ENCODE peak calls at places on chromosomes 11 and 22, in five cellular contexts. C is MM.1S, B is mesenchymal stem cell, K is fibroblast of lung, A is keratinocyte. U is an unnamed sample. For H3K36me3, the result is how much of the 10 kb centered on the place peaks cover.

GRCh38 chr11:134360050-134360835 is 28.5 kb downstream of the GLB1L2 start:
- DNase-seq in K (peak), C (peak), A (no peak), B (peak), U (peak)

GRCh38 chr11:77411238-77411637 is 62.7 kb downstream of the PAK1 start:
- DNase-seq in C (peak), A (no peak), K (peak), B (peak), U (peak)

GRCh38 chr11:112163875-112164521 is at the start of gene IL18:
- DNase-seq in C (no peak), K (peak), A (no peak), B (peak), U (no peak)

GRCh38 chr11:112620621-112621394 is 340.4 kb upstream of the NCAM1 start:
- DNase-seq in K (peak), B (peak), C (no peak), A (no peak), U (peak)

GRCh38 chr11:34313099-34313517 is 44.7 kb downstream of the ABTB2 start:
- DNase-seq in A (no peak), B (no peak), K (peak), C (no peak), U (peak)

GRCh38 chr11:2422461-2423156 is 21.7 kb downstream of the TRPM5 start:
- DNase-seq in C (no peak), K (no peak), A (no peak), B (no peak), U (no peak)

GRCh38 chr22:23763579-23764331 is 965 bp downstream of the C22orf15 start:
- DNase-seq in K (no peak), B (no peak), C (no peak), A (no peak), U (no peak)

GRCh38 chr22:38069372-38070249 is 12.4 kb downstream of the PICK1 start:
- DNase-seq in K (peak), B (peak), A (no peak), C (peak), U (no peak)

GRCh38 chr11:113237261-113237660 is 77.1 kb upstream of the TTC12 start:
- DNase-seq in A (no peak), C (no peak), K (no peak), B (no peak), U (no peak)

DNA sequence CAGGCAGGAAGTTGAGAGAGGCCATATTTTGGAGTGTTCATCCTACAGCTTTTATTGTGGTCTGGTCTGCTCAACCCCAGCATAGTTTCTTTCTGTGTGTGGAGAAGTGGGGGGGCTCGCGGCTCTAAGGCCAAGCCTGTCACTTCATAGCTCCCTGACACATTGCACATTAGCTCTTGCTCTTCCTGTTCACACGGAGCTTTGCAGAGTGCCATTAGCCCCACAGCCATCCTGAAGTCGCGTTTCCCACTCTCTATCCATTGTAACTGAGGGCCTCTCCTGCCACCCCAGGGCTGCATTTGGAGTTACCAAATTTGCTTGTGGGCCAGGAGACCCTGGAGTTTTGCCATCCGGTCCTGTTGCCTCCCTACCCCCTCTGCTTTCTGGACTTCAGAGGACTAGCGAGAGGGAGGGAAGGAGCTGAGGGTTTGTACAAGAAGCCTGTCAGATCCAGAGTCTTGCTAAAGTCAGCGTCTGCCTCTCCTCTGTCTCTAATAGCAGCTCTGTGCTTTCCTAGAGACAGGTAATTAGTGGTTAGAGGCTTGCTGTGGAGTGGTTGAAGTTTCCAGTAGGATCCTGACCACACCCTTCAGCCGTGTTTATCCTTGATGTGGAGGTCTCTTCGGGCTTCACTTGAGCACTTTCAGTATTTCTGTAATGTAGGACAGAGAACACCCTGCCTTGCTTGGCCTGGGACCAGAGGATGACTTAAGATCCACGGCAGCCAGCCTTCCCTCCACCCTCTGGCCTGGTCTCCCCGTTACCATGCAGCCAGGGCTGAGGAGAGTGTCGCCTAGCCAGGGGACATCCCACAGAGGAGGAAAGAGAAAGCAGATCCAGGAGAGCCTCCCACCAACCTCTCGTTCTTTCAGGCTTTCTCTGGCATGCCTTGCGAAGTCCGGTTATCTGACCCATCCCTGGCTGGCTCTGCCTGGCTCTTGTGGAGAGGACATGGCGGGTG is 14.1 kb downstream of the DCPS start:
- DNase-seq in B (peak), A (no peak), C (peak), K (peak), U (peak)
- H3K36me3 ChIP-seq in B (under half), A (under half), C (under half), K (under half), U (under half)

GRCh38 chr11:86303257-86303656 is 1.2 kb downstream of the HIKESHI start:
- DNase-seq in A (no peak), B (peak), C (no peak), K (peak), U (no peak)
- H2AFZ ChIP-seq in A (no peak), B (no peak), C (no peak), K (no peak), U (no peak)

GRCh38 chr11:121054266-121054665 is 30.4 kb downstream of the TBCEL start:
- DNase-seq in B (no peak), A (no peak), C (no peak), K (no peak), U (no peak)

GRCh38 chr11:121057922-121058321 is 34.0 kb downstream of the TBCEL start:
- DNase-seq in K (no peak), B (no peak), A (no peak), C (no peak), U (no peak)

GRCh38 chr11:121048464-121049233 is 24.7 kb downstream of the TBCEL start:
- DNase-seq in K (peak), A (no peak), C (no peak), B (no peak), U (peak)

GRCh38 chr11:121055076-121055475 is 31.2 kb downstream of the TBCEL start:
- DNase-seq in B (no peak), K (no peak), A (no peak), C (no peak), U (no peak)

DNA sequence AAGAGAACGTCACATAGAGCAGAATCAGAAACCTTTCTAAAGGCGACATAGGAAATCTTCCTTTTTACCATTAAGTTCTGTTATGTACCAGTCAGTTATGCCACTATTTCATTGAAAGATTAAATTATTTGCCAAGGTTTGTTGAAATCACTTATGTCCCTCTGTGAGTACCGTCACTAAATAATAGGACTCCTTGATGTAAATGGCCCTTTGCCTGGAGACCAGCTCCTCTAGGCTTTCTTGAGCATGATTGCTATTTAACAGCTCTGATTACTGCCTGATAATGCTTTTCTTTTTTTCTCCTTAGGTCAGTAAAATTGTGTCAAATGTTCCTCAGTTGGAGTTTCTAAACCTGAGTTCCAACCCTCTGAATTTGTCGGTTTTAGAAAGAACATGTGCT is 29.3 kb downstream of the TBCEL start:
- DNase-seq in K (no peak), A (no peak), C (no peak), B (no peak), U (no peak)
- H3K36me3 ChIP-seq in K (under half), A (under half), C (under half), B (half or more), U (under half)

DNA sequence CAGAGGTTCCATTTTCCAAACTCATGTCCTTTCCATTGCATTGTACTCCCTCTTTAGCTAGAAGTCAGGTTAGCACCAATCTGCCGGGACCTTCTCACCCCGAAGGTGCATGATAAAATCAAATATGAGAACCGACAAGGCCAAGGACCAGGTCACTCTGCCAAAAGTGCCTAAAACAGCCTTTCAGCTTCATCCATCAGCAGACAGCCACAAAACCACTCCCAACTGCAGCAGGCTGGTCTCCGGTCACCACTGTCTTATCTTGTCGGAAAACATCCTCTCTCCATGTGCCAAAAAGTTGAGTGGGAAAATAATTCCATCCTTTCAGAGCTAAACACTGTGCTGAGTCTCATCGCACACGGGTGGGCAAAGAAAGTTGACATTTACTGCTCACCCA is 1.4 kb downstream of the PI4KA start:
- DNase-seq in A (no peak), C (no peak), K (no peak), B (peak), U (no peak)
- H2AFZ ChIP-seq in A (no peak), C (no peak), K (no peak), B (no peak), U (no peak)

DNA sequence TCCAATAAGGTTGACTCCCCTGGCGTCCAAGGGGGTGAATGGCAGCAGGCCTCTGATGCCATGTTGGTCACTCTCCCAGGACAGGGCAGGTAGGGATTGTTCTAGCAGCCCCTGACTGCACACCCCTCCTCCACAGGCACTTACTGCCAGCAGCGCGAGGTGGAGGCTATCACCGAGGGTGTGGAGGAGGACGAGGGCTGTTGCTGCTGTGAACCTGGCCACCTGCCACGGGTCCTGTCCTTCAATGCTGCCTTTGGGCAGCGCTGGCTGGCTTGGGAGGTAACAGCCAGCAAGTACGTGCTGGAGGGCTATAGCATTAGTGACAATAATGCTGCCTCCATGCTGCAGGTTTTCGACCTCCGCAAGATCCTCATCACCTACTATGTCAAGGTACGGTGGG is 7.7 kb upstream of the SIPA1 start:
- DNase-seq in B (no peak), K (no peak), A (no peak), C (no peak), U (no peak)
- H3K36me3 ChIP-seq in B (half or more), K (half or more), A (half or more), C (under half), U (under half)

U was measured in mammary epithelial cell.